ENCODE peak calls at places on chromosomes 12 and 14, in five cellular contexts. Z, E, F, Q and L are unnamed samples.

GRCh38 chr14:36086629-36087380 is 89.7 kb downstream of the PTCSC3 start:
- DNase-seq in F (no peak), E (no peak), Z (no peak), Q (no peak), L (no peak)

GRCh38 chr12:119593578-119594398 is at the start of gene TMEM233:
- DNase-seq in F (no peak), Z (no peak), E (no peak), Q (no peak), L (no peak)

GRCh38 chr12:79925492-79925891 is 9.4 kb downstream of the PPP1R12A start:
- DNase-seq in F (no peak), Q (no peak), E (no peak), Z (no peak), L (no peak)

GRCh38 chr12:103817791-103818190 is 23.2 kb downstream of the NT5DC3 start:
- DNase-seq in Z (no peak), Q (no peak), F (no peak), E (no peak), L (no peak)

GRCh38 chr12:119631930-119632678 is 35.8 kb upstream of the PRKAB1 start:
- DNase-seq in E (no peak), Z (no peak), Q (no peak), F (no peak), L (no peak)

GRCh38 chr14:38536376-38537038 is 280.6 kb upstream of the CLEC14A start:
- DNase-seq in Q (no peak), Z (no peak), E (no peak), F (no peak), L (no peak)

GRCh38 chr12:51390457-51391046 is 654 bp downstream of the GALNT6 start:
- DNase-seq in E (no peak), Q (no peak), Z (no peak), F (no peak), L (no peak)

GRCh38 chr12:74449872-74450271 is 87.8 kb upstream of the ATXN7L3B start:
- DNase-seq in Q (no peak), Z (no peak), E (no peak), F (no peak), L (no peak)

GRCh38 chr14:56648508-56649301 is 69.1 kb downstream of the TMEM260 start:
- DNase-seq in Z (no peak), E (no peak), F (no peak), Q (no peak), L (no peak)

GRCh38 chr14:94564381-94564780 is 3.1 kb downstream of the SERPINA4 start:
- DNase-seq in Z (peak), Q (no peak), F (no peak), E (no peak), L (no peak)

GRCh38 chr12:124956571-124956970 is 32.4 kb downstream of the DHX37 start:
- DNase-seq in Z (no peak), F (no peak), Q (no peak), E (no peak), L (no peak)

GRCh38 chr12:130124106-130124505 is 38.2 kb upstream of the FZD10 start:
- DNase-seq in Q (no peak), F (no peak), Z (no peak), E (no peak), L (no peak)

GRCh38 chr14:61147369-61147897 is 133.7 kb downstream of the TMEM30B start:
- DNase-seq in Z (no peak), E (no peak), F (no peak), Q (no peak), L (no peak)

GRCh38 chr14:91352101-91352500 is 65.5 kb downstream of the CCDC88C start:
- DNase-seq in Z (no peak), Q (no peak), F (no peak), E (no peak), L (no peak)

GRCh38 chr14:53391631-53392030 is 238.5 kb upstream of the DDHD1 start:
- DNase-seq in Q (no peak), Z (no peak), F (peak), E (no peak), L (no peak)

GRCh38 chr12:13376627-13377373 is 180.3 kb downstream of the EMP1 start:
- DNase-seq in E (no peak), Q (no peak), F (peak), Z (no peak), L (peak)